ENCODE peak calls at places on chromosomes 3 and 15, in four cellular contexts. One of them, this sample, is unnamed.

GRCh38 chr3:126287171-126287535 is 70.1 kb downstream of the KLF15 start:
- DNase-seq in HepG2: no peak
- DNase-seq in K562: no peak
- DNase-seq in H1: no peak
- DNase-seq in this sample: no peak

GRCh38 chr15:64861960-64862359 is 20.2 kb downstream of the PLEKHO2 start:
- DNase-seq in HepG2: no peak
- DNase-seq in K562: no peak
- DNase-seq in H1: no peak
- DNase-seq in this sample: no peak

GRCh38 chr3:179829391-179829790 is 176.6 kb downstream of the USP13 start:
- DNase-seq in HepG2: no peak
- DNase-seq in K562: no peak
- DNase-seq in H1: no peak
- DNase-seq in this sample: no peak

GRCh38 chr15:22952826-22953579 is 27.2 kb downstream of the CYFIP1 start:
- DNase-seq in HepG2: peak; percentile 28
- DNase-seq in K562: no peak
- DNase-seq in H1: peak; percentile 64
- DNase-seq in this sample: no peak

GRCh38 chr3:55596212-55596611 is 109.1 kb upstream of the WNT5A start:
- DNase-seq in HepG2: no peak
- DNase-seq in K562: no peak
- DNase-seq in H1: no peak
- DNase-seq in this sample: no peak

GRCh38 chr3:52685705-52686691 is at the start of the genes GNL3 and PBRM1:
- DNase-seq in HepG2: peak; percentile 91
- DNase-seq in K562: peak; percentile 88
- DNase-seq in H1: peak; percentile 91
- DNase-seq in this sample: peak; percentile 82

GRCh38 chr15:74173545-74174215 is at the start of gene ISLR:
- DNase-seq in HepG2: no peak
- DNase-seq in K562: no peak
- DNase-seq in H1: no peak
- DNase-seq in this sample: no peak

GRCh38 chr3:124639406-124640237 is 90.6 kb upstream of the UMPS start:
- DNase-seq in HepG2: no peak
- DNase-seq in K562: no peak
- DNase-seq in H1: no peak
- DNase-seq in this sample: peak; percentile 77

GRCh38 chr15:74847462-74847861 is 4.5 kb upstream of the ULK3 start:
- DNase-seq in HepG2: no peak
- DNase-seq in K562: no peak
- DNase-seq in H1: no peak
- DNase-seq in this sample: no peak

GRCh38 chr3:174441588-174442316 is 417.4 kb upstream of the NAALADL2 start:
- DNase-seq in HepG2: no peak
- DNase-seq in K562: no peak
- DNase-seq in H1: no peak
- DNase-seq in this sample: no peak

GRCh38 chr3:140223631-140224030 is 288.6 kb downstream of the CLSTN2 start:
- DNase-seq in HepG2: peak; percentile 10
- DNase-seq in K562: no peak
- DNase-seq in H1: no peak
- DNase-seq in this sample: no peak

GRCh38 chr3:57091471-57091870 is 31.0 kb downstream of the SPATA12 start:
- DNase-seq in HepG2: no peak
- DNase-seq in K562: no peak
- DNase-seq in H1: no peak
- DNase-seq in this sample: no peak

GRCh38 chr3:65551945-65552344 is 486.8 kb downstream of the MAGI1 start:
- DNase-seq in HepG2: no peak
- DNase-seq in K562: no peak
- DNase-seq in H1: no peak
- DNase-seq in this sample: no peak

GRCh38 chr15:74584779-74585178 is 30.9 kb upstream of the CLK3 start:
- DNase-seq in HepG2: no peak
- DNase-seq in K562: peak; percentile 64
- DNase-seq in H1: no peak
- DNase-seq in this sample: no peak

GRCh38 chr3:20254268-20255117 is 68.5 kb upstream of the SGO1 start:
- DNase-seq in HepG2: no peak
- DNase-seq in K562: no peak
- DNase-seq in H1: no peak
- DNase-seq in this sample: no peak

GRCh38 chr15:63498815-63499549 is 5.4 kb upstream of the USP3 start:
- DNase-seq in HepG2: no peak
- DNase-seq in K562: no peak
- DNase-seq in H1: no peak
- DNase-seq in this sample: no peak

GRCh38 chr3:25910997-25911396 is 121.1 kb downstream of the OXSM start:
- DNase-seq in HepG2: peak; percentile 12
- DNase-seq in K562: peak; percentile 24
- DNase-seq in H1: peak; percentile 70
- DNase-seq in this sample: no peak

GRCh38 chr3:45496550-45496949 is 98.0 kb upstream of the LIMD1 start:
- DNase-seq in HepG2: no peak
- DNase-seq in K562: no peak
- DNase-seq in H1: no peak
- DNase-seq in this sample: no peak

GRCh38 chr3:47113669-47114365 is 50.1 kb downstream of the SETD2 start:
- DNase-seq in HepG2: no peak
- DNase-seq in K562: no peak
- DNase-seq in H1: no peak
- DNase-seq in this sample: peak; percentile 20

GRCh38 chr3:53186726-53187125 is 25.7 kb downstream of the PRKCD start:
- DNase-seq in HepG2: no peak
- DNase-seq in K562: no peak
- DNase-seq in H1: no peak
- DNase-seq in this sample: no peak

GRCh38 chr3:127707777-127708438 is 35.2 kb downstream of the ABTB1 start:
- DNase-seq in HepG2: no peak
- DNase-seq in K562: no peak
- DNase-seq in H1: no peak
- DNase-seq in this sample: no peak

GRCh38 chr3:29430558-29430971 is 149.7 kb downstream of the RBMS3 start:
- DNase-seq in HepG2: no peak
- DNase-seq in K562: no peak
- DNase-seq in H1: no peak
- DNase-seq in this sample: no peak

GRCh38 chr3:149657458-149657795 is 398 bp downstream of the WWTR1 start:
- DNase-seq in HepG2: no peak
- DNase-seq in K562: no peak
- DNase-seq in H1: no peak
- DNase-seq in this sample: no peak

GRCh38 chr3:87298111-87298718 is 21.8 kb upstream of the POU1F1 start:
- DNase-seq in HepG2: peak; percentile 54
- DNase-seq in K562: peak; percentile 21
- DNase-seq in H1: no peak
- DNase-seq in this sample: no peak

GRCh38 chr3:134034005-134034785 is 4.5 kb upstream of the SLCO2A1 start:
- DNase-seq in HepG2: no peak
- DNase-seq in K562: no peak
- DNase-seq in H1: peak; percentile 11
- DNase-seq in this sample: no peak

GRCh38 chr3:65177879-65178484 is 490.2 kb upstream of the ADAMTS9 start:
- DNase-seq in HepG2: no peak
- DNase-seq in K562: no peak
- DNase-seq in H1: no peak
- DNase-seq in this sample: no peak

GRCh38 chr3:116444819-116445290 is 432 bp downstream of the LSAMP start:
- DNase-seq in HepG2: no peak
- DNase-seq in K562: no peak
- DNase-seq in H1: peak; percentile 61
- DNase-seq in this sample: no peak

GRCh38 chr3:65144791-65145355 is 457.1 kb upstream of the ADAMTS9 start:
- DNase-seq in HepG2: no peak
- DNase-seq in K562: no peak
- DNase-seq in H1: no peak
- DNase-seq in this sample: no peak

DNA sequence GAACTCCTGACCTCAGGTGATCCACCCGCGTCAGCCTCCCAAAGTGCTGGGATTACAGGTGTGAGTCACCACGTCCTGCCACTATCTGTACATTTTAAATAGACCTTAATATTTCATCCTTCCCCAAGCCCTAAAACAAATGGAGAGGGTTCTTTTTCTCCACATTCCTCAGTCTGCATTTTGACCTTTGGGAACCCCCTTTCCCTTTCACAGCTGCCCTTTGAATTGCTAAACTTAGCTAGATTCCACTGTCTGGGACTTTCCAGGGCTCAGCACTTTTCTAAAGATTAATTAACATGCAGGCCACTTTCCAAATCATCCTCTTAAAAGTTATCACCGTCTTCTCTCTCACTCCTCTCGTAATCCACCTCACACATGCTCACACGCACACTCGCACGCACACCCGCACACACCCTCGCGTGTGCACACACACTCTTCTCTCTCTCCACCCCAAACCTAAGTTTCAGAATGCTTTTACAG is 124.2 kb downstream of the TMCO5A start:
- DNase-seq in HepG2: no peak
- DNase-seq in K562: no peak
- DNase-seq in H1: no peak
- DNase-seq in this sample: no peak
- H2AFZ ChIP-seq in HepG2: no peak overlapping the region
- H2AFZ ChIP-seq in K562: no peak overlapping the region
- H2AFZ ChIP-seq in H1: no peak overlapping the region
- H2AFZ ChIP-seq in this sample: no peak overlapping the region

DNA sequence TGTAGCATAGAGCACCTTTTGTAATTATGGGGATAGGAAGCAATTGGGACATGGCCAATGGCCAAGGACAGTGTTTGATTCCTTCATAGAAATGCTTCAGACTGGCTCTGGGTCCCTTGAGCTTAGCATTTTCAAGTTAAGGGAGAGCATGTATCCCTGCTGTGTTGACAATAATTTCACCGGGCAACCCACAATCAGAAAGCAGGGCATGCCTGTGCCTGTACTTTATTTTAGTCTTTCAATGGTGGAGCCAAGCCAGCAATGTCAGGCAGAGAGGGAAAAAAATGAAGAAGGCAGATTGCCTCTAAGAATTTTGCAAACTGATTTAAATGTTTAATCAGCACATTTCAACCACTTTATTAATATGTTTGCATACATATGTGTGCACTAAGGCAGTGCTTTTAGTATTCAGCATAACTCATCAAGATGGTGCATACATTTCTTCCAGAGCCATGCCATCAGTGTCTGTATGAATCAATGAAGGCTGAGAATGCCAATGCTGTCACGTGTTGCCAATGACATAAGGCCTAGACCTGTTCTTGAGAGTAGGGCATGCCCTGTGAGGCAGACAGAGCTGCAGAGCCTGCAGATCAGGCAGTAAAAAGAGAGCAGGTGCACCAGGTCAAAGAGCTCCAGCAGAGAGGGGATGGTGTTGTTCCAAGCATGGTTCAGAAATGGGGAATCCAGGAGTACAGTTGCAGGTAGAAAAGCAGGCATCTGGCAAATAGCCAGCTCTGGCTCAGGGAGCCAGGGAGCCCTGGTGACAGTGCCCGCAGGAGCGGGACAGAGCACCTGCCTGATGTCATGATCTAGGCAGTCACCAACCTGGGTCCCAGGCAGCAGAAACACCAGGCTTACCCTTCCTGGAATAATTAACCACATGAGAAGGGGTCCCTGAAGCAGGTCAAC is 508.5 kb downstream of the GABRG3 start:
- DNase-seq in HepG2: no peak
- DNase-seq in K562: no peak
- DNase-seq in H1: no peak
- DNase-seq in this sample: no peak
- TF ChIP-seq ATF2 in HepG2: no peak
- TF ChIP-seq ATF2 in K562: no peak
- TF ChIP-seq ATF2 in H1: no peak
- TF ChIP-seq ATF2 in this sample: no peak

DNA sequence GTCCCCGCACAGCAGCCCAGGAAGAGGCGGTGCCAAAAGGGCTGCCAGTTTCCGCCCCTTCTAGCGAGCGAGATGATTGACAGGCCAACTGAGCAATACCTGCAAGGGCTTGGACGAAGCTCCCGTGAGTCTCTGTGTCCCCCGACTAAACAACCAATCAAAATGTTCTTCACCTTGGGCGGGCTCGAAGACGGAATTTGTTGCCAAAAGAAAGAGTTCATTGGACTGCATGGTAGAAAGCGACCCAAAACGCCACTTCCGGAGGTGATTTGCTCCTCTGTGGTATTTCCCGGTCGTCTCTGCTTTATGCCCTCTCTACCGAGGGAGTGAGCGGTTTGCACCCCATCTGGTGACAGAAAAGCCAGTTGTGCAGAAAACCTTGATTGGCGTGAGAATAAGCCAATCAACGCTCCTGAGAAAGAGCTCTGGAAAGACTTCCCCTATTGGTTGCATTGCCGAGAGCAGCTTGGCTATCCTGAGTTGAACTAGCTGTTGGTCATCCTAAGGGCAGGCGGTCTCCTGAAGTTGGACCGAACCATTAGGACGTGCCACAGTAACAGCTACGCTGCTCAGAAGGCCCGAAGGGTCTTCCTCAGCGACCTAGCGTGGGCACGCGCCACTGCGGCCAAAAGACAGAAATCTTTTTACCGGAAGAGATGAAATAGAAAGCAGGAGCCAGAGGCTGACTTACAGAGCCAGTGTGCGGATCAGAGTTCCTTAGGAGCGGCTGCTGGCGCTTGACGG is 545 bp upstream of the UBP1 start:
- DNase-seq in HepG2: peak; percentile 100
- DNase-seq in K562: peak; percentile 97
- DNase-seq in H1: peak; percentile 95
- DNase-seq in this sample: peak; percentile 100
- TF ChIP-seq KDM1A in HepG2: no peak
- TF ChIP-seq KDM1A in K562: no peak
- TF ChIP-seq KDM1A in H1: no peak
- TF ChIP-seq KDM1A in this sample: no peak

DNA sequence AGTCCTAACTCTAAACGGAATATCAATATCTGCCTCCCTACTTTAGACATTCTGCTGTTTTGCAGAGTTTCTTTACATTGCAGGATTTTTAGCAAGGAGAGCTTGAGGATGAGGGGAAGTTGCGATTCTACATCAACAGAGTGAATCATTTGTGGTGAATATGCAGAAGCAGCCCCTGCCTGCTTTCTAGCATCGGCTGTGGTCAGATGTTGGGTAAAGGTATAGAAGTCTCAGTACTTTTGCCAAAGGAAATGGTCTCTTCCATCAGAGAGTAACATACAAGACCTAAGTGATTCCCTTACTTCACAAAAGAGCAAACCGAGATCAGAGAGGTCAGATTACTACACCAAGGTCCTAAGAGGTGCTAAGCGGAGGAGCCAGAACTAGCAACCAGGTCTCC is 15.2 kb downstream of the ST3GAL6 start:
- DNase-seq in HepG2: no peak
- DNase-seq in K562: no peak
- DNase-seq in H1: no peak
- DNase-seq in this sample: no peak
- H2AFZ ChIP-seq in HepG2: no peak overlapping the region
- H2AFZ ChIP-seq in K562: no peak overlapping the region
- H2AFZ ChIP-seq in H1: no peak overlapping the region
- H2AFZ ChIP-seq in this sample: no peak overlapping the region

GRCh38 chr3:8499181-8499611 is 2.4 kb upstream of the LMCD1 start:
- DNase-seq in HepG2: peak; percentile 92
- DNase-seq in K562: no peak
- DNase-seq in H1: no peak
- DNase-seq in this sample: no peak
- TF ChIP-seq ATF2 in HepG2: no peak
- TF ChIP-seq ATF2 in K562: no peak
- TF ChIP-seq ATF2 in H1: no peak
- TF ChIP-seq ATF2 in this sample: no peak

This sample was measured in GM12878.